ENCODE peak calls at places on chromosomes 5 and 9, in four cellular contexts. One of them, this sample, is unnamed.

GRCh38 chr5:73104326-73104725 is 16.0 kb upstream of the TMEM171 start:
- DNase-seq in DMS153: peak
- DNase-seq in foreskin fibroblast: no peak
- DNase-seq in T47D: no peak
- DNase-seq in this sample: no peak

GRCh38 chr5:76380346-76381074 is 22.6 kb upstream of the IQGAP2 start:
- DNase-seq in DMS153: no peak
- DNase-seq in foreskin fibroblast: no peak
- DNase-seq in T47D: no peak
- DNase-seq in this sample: no peak

GRCh38 chr9:87069690-87070089 is 122.4 kb upstream of the GAS1 start:
- DNase-seq in DMS153: no peak
- DNase-seq in foreskin fibroblast: peak
- DNase-seq in T47D: no peak
- DNase-seq in this sample: no peak

GRCh38 chr9:19517202-19517942 is 108.6 kb downstream of the ACER2 start:
- DNase-seq in DMS153: no peak
- DNase-seq in foreskin fibroblast: no peak
- DNase-seq in T47D: no peak
- DNase-seq in this sample: no peak

GRCh38 chr9:91028166-91028827 is 226.7 kb downstream of the SYK start:
- DNase-seq in DMS153: no peak
- DNase-seq in foreskin fibroblast: no peak
- DNase-seq in T47D: no peak
- DNase-seq in this sample: no peak

GRCh38 chr5:88889165-88890069 is 6.4 kb upstream of the MEF2C start:
- DNase-seq in DMS153: no peak
- DNase-seq in foreskin fibroblast: peak
- DNase-seq in T47D: no peak
- DNase-seq in this sample: no peak

GRCh38 chr5:170444969-170445505 is 55.9 kb upstream of the KCNMB1 start:
- DNase-seq in DMS153: no peak
- DNase-seq in foreskin fibroblast: no peak
- DNase-seq in T47D: no peak
- DNase-seq in this sample: no peak

GRCh38 chr5:141477169-141477568 is 1.4 kb downstream of the PCDHGC3 start:
- DNase-seq in DMS153: no peak
- DNase-seq in foreskin fibroblast: peak
- DNase-seq in T47D: no peak
- DNase-seq in this sample: no peak

GRCh38 chr5:140630296-140630695 is 2.7 kb downstream of the CD14 start:
- DNase-seq in DMS153: no peak
- DNase-seq in foreskin fibroblast: peak
- DNase-seq in T47D: no peak
- DNase-seq in this sample: no peak

GRCh38 chr5:145750194-145750593 is 84.9 kb downstream of the PRELID2 start:
- DNase-seq in DMS153: no peak
- DNase-seq in foreskin fibroblast: peak
- DNase-seq in T47D: no peak
- DNase-seq in this sample: no peak

GRCh38 chr9:124011460-124012301 is at the start of gene LHX2:
- DNase-seq in DMS153: peak
- DNase-seq in foreskin fibroblast: peak
- DNase-seq in T47D: peak
- DNase-seq in this sample: peak

GRCh38 chr9:129362287-129363098 is 184.4 kb upstream of the IER5L start:
- DNase-seq in DMS153: peak
- DNase-seq in foreskin fibroblast: no peak
- DNase-seq in T47D: peak
- DNase-seq in this sample: peak

GRCh38 chr5:73448072-73448432 is 525 bp downstream of the FOXD1 start:
- DNase-seq in DMS153: no peak
- DNase-seq in foreskin fibroblast: no peak
- DNase-seq in T47D: no peak
- DNase-seq in this sample: peak

GRCh38 chr5:151012857-151013256 is 7.5 kb upstream of the GPX3 start:
- DNase-seq in DMS153: no peak
- DNase-seq in foreskin fibroblast: no peak
- DNase-seq in T47D: no peak
- DNase-seq in this sample: no peak

GRCh38 chr5:67432601-67433000 is 236.0 kb upstream of the CD180 start:
- DNase-seq in DMS153: no peak
- DNase-seq in foreskin fibroblast: no peak
- DNase-seq in T47D: no peak
- DNase-seq in this sample: no peak

GRCh38 chr5:173933901-173934300 is 45.8 kb downstream of the CPEB4 start:
- DNase-seq in DMS153: no peak
- DNase-seq in foreskin fibroblast: no peak
- DNase-seq in T47D: no peak
- DNase-seq in this sample: no peak

GRCh38 chr5:72408602-72409001 is 88.4 kb downstream of the PTCD2 start:
- DNase-seq in DMS153: no peak
- DNase-seq in foreskin fibroblast: no peak
- DNase-seq in T47D: no peak
- DNase-seq in this sample: no peak

GRCh38 chr5:34496258-34496657 is 159.9 kb upstream of the RAI14 start:
- DNase-seq in DMS153: no peak
- DNase-seq in foreskin fibroblast: peak
- DNase-seq in T47D: no peak
- DNase-seq in this sample: no peak

GRCh38 chr5:140324041-140324833 is 21.3 kb upstream of the PFDN1 start:
- DNase-seq in DMS153: no peak
- DNase-seq in foreskin fibroblast: peak
- DNase-seq in T47D: no peak
- DNase-seq in this sample: no peak

GRCh38 chr9:114911167-114911821 is 19.1 kb downstream of the TNFSF8 start:
- DNase-seq in DMS153: peak
- DNase-seq in foreskin fibroblast: peak
- DNase-seq in T47D: peak
- DNase-seq in this sample: peak

GRCh38 chr9:10697044-10697443 is 84.2 kb upstream of the PTPRD start:
- DNase-seq in DMS153: no peak
- DNase-seq in foreskin fibroblast: no peak
- DNase-seq in T47D: no peak
- DNase-seq in this sample: no peak

GRCh38 chr5:31449962-31450361 is 81.9 kb downstream of the DROSHA start:
- DNase-seq in DMS153: no peak
- DNase-seq in foreskin fibroblast: no peak
- DNase-seq in T47D: no peak
- DNase-seq in this sample: no peak

GRCh38 chr5:1723957-1724821 is 75.4 kb downstream of the MRPL36 start:
- DNase-seq in DMS153: no peak
- DNase-seq in foreskin fibroblast: no peak
- DNase-seq in T47D: no peak
- DNase-seq in this sample: peak

GRCh38 chr5:66171349-66172344 is 27.5 kb downstream of the SREK1 start:
- DNase-seq in DMS153: no peak
- DNase-seq in foreskin fibroblast: peak
- DNase-seq in T47D: no peak
- DNase-seq in this sample: peak

GRCh38 chr5:100595152-100595811 is 60.1 kb downstream of the FAM174A start:
- DNase-seq in DMS153: no peak
- DNase-seq in foreskin fibroblast: peak
- DNase-seq in T47D: peak
- DNase-seq in this sample: no peak

GRCh38 chr9:137669261-137669672 is 50.5 kb downstream of the EHMT1 start:
- DNase-seq in DMS153: no peak
- DNase-seq in foreskin fibroblast: no peak
- DNase-seq in T47D: no peak
- DNase-seq in this sample: no peak

GRCh38 chr9:124696101-124696500 is 75.0 kb downstream of the NR6A1 start:
- DNase-seq in DMS153: no peak
- DNase-seq in foreskin fibroblast: peak
- DNase-seq in T47D: no peak
- DNase-seq in this sample: no peak

GRCh38 chr5:1943481-1943880 is 60.8 kb upstream of the IRX4 start:
- DNase-seq in DMS153: no peak
- DNase-seq in foreskin fibroblast: no peak
- DNase-seq in T47D: no peak
- DNase-seq in this sample: no peak

GRCh38 chr5:179259731-179260323 is 85.4 kb downstream of the ADAMTS2 start:
- DNase-seq in DMS153: no peak
- DNase-seq in foreskin fibroblast: peak
- DNase-seq in T47D: no peak
- DNase-seq in this sample: no peak

GRCh38 chr9:113589890-113590289 is 126.4 kb downstream of the RGS3 start:
- DNase-seq in DMS153: no peak
- DNase-seq in foreskin fibroblast: peak
- DNase-seq in T47D: no peak
- DNase-seq in this sample: no peak

GRCh38 chr9:92943062-92943616 is 4.2 kb upstream of the FGD3 start:
- DNase-seq in DMS153: no peak
- DNase-seq in foreskin fibroblast: no peak
- DNase-seq in T47D: no peak
- DNase-seq in this sample: no peak

This sample was measured in Caco-2.